ENCODE peak calls at places on chromosomes 7 and 10, in six cellular contexts. Z, E, H, W, T and V are unnamed samples. For H3K4me1, the result is how much of the 10 kb centered on the place peaks cover.

GRCh38 chr7:46440186-46440585 is 519.1 kb upstream of the IGFBP3 start:
- DNase-seq in Z (no peak), E (no peak), H (no peak), W (no peak), T (no peak), V (no peak)

GRCh38 chr7:159160450-159160849 is 15.8 kb upstream of the VIPR2 start:
- DNase-seq in Z (no peak), E (no peak), H (no peak), W (no peak), T (no peak), V (no peak)

GRCh38 chr10:91410638-91411367 is 659 bp downstream of the HECTD2 start:
- DNase-seq in Z (peak), E (no peak), H (no peak), W (no peak), T (no peak), V (peak)

GRCh38 chr10:17430647-17431355 is 23.6 kb downstream of the ST8SIA6 start:
- DNase-seq in Z (peak), E (peak), H (peak), W (no peak), T (peak), V (peak)

GRCh38 chr10:103855424-103855823 is at the start of gene SH3PXD2A:
- DNase-seq in Z (no peak), E (peak), H (peak), W (no peak), T (peak), V (peak)

GRCh38 chr10:88990528-88991160 is at the start of gene FAS:
- DNase-seq in Z (peak), E (peak), H (peak), W (no peak), T (peak), V (peak)

GRCh38 chr7:29958667-29959358 is 30.8 kb downstream of the SCRN1 start:
- DNase-seq in Z (no peak), E (no peak), H (no peak), W (no peak), T (no peak), V (no peak)

GRCh38 chr7:124440081-124440480 is 325.5 kb downstream of the GPR37 start:
- DNase-seq in Z (peak), E (no peak), H (no peak), W (no peak), T (no peak), V (no peak)

GRCh38 chr10:24935504-24936292 is 16.7 kb downstream of the PRTFDC1 start:
- DNase-seq in Z (no peak), E (no peak), H (no peak), W (no peak), T (no peak), V (no peak)

GRCh38 chr7:153370092-153370491 is 610.5 kb downstream of the ACTR3B start:
- DNase-seq in Z (no peak), E (peak), H (no peak), W (peak), T (no peak), V (no peak)

GRCh38 chr7:74586258-74587200 is 71.0 kb upstream of the GTF2I start:
- DNase-seq in Z (no peak), E (no peak), H (no peak), W (no peak), T (no peak), V (peak)

GRCh38 chr10:28679941-28680752 is 2.8 kb downstream of the BAMBI start:
- DNase-seq in Z (no peak), E (no peak), H (no peak), W (no peak), T (peak), V (peak)

GRCh38 chr7:116211913-116212596 is 1.7 kb downstream of the TES start:
- DNase-seq in Z (peak), E (no peak), H (no peak), W (no peak), T (peak), V (peak)

GRCh38 chr10:114000461-114000860 is 43.2 kb upstream of the ADRB1 start:
- DNase-seq in Z (no peak), E (no peak), H (no peak), W (no peak), T (no peak), V (no peak)

GRCh38 chr10:24008164-24009066 is 200.5 kb upstream of the KIAA1217 start:
- DNase-seq in Z (no peak), E (no peak), H (peak), W (no peak), T (no peak), V (no peak)

GRCh38 chr7:17984288-17984687 is 43.4 kb downstream of the PRPS1L1 start:
- DNase-seq in Z (no peak), E (no peak), H (no peak), W (no peak), T (no peak), V (no peak)

GRCh38 chr7:141430426-141431142 is 120.6 kb upstream of the AGK start:
- DNase-seq in Z (no peak), E (peak), H (no peak), W (no peak), T (no peak), V (no peak)

GRCh38 chr10:61869772-61870520 is 31.6 kb upstream of the ARID5B start:
- DNase-seq in Z (peak), E (no peak), H (no peak), W (no peak), T (no peak), V (peak)

GRCh38 chr7:27462575-27463270 is 200.0 kb downstream of the HIBADH start:
- DNase-seq in Z (peak), E (no peak), H (no peak), W (no peak), T (peak), V (peak)

GRCh38 chr10:128528781-128529180 is 402.6 kb upstream of the MKI67 start:
- DNase-seq in Z (no peak), E (no peak), H (no peak), W (no peak), T (no peak), V (no peak)

GRCh38 chr10:30647089-30647488 is 17.5 kb upstream of the LYZL2 start:
- DNase-seq in Z (no peak), E (no peak), H (no peak), W (no peak), T (no peak), V (no peak)

GRCh38 chr7:11570922-11571550 is 261.0 kb downstream of the THSD7A start:
- DNase-seq in Z (no peak), E (no peak), H (no peak), W (no peak), T (no peak), V (no peak)

GRCh38 chr7:38398725-38399321 is 125.4 kb upstream of the TARP start:
- DNase-seq in Z (peak), E (peak), H (peak), W (no peak), T (peak), V (peak)

GRCh38 chr7:16543456-16543855 is 16.8 kb downstream of the LRRC72 start:
- DNase-seq in Z (no peak), E (no peak), H (no peak), W (no peak), T (peak), V (no peak)

GRCh38 chr10:15745748-15746147 is 26.0 kb upstream of the ITGA8 start:
- DNase-seq in Z (peak), E (no peak), H (no peak), W (no peak), T (no peak), V (peak)

GRCh38 chr7:99855236-99855635 is 21.6 kb downstream of the OR2AE1 start:
- DNase-seq in Z (no peak), E (no peak), H (no peak), W (no peak), T (no peak), V (no peak)

GRCh38 chr10:73060738-73061635 is 35.7 kb downstream of the P4HA1 start:
- DNase-seq in Z (peak), E (no peak), H (peak), W (no peak), T (peak), V (peak)

GRCh38 chr10:58781873-58782488 is 269.3 kb downstream of the BICC1 start:
- DNase-seq in Z (peak), E (no peak), H (peak), W (no peak), T (peak), V (peak)

GRCh38 chr7:5586279-5586962 is 162.8 kb upstream of the TNRC18 start:
- DNase-seq in Z (no peak), E (no peak), H (no peak), W (no peak), T (peak), V (no peak)

GRCh38 chr10:112666070-112666469 is 219.1 kb downstream of the VTI1A start:
- DNase-seq in Z (no peak), E (no peak), H (no peak), W (no peak), T (no peak), V (no peak)

GRCh38 chr7:257647-257992 is 32.4 kb upstream of the FOXL3 start:
- DNase-seq in Z (no peak), E (no peak), H (no peak), W (no peak), T (no peak), V (no peak)

GRCh38 chr10:35416628-35417625 is 80.6 kb downstream of the CCNY start:
- DNase-seq in Z (peak), E (no peak), H (no peak), W (no peak), T (no peak), V (no peak)

GRCh38 chr10:47450442-47450841 is 33.5 kb downstream of the ANXA8 start:
- DNase-seq in Z (no peak), E (no peak), H (no peak), W (no peak), T (no peak), V (no peak)

GRCh38 chr10:72638586-72639440 is 12.9 kb upstream of the MICU1 start:
- DNase-seq in Z (no peak), E (no peak), H (no peak), W (no peak), T (no peak), V (no peak)

GRCh38 chr10:63105811-63106755 is 27.0 kb upstream of the NRBF2 start:
- DNase-seq in Z (peak), E (no peak), H (no peak), W (peak), T (no peak), V (peak)

GRCh38 chr10:131961777-131962450 is 19.8 kb downstream of the BNIP3 start:
- DNase-seq in Z (no peak), E (no peak), H (no peak), W (no peak), T (no peak), V (no peak)

GRCh38 chr10:1180071-1180730 is 124.0 kb downstream of the WDR37 start:
- DNase-seq in Z (no peak), E (no peak), H (no peak), W (no peak), T (no peak), V (no peak)
- H3K4me1 ChIP-seq in Z (under half), E (under half), H (under half), W (under half), T (under half), V (under half)

DNA sequence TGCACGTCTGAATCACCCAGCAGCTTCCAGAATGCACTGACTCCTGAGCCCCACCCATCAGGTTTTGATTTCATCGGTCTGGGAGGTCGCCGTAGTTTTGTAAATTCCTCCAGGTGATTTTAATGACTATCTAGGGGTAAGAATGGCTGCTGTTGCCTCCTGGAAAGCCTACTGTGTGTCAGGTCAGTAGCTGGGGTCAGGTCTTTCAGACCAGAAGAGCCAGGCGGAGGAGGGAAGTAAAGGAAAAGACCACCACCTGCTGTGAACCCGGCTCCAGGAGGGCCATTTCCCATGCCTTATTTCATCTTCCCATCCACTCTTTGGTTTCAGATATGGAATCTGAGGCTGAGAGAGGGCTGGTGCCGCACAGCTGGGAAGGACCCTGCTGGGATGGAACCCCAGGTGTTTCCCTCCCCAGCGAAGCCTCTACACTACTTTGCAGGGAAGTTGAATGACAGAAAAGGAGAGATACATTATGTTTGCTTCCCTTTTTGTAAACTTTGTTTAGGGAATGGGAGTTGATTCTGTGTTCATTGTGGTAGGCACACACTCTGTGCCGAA is 19.8 kb downstream of the ADAMTS14 start:
- DNase-seq in Z (no peak), E (no peak), H (no peak), W (no peak), T (no peak), V (no peak)
- H3K14ac ChIP-seq in Z (no peak), E (no peak), H (no peak), W (no peak), T (no peak), V (no peak)

DNA sequence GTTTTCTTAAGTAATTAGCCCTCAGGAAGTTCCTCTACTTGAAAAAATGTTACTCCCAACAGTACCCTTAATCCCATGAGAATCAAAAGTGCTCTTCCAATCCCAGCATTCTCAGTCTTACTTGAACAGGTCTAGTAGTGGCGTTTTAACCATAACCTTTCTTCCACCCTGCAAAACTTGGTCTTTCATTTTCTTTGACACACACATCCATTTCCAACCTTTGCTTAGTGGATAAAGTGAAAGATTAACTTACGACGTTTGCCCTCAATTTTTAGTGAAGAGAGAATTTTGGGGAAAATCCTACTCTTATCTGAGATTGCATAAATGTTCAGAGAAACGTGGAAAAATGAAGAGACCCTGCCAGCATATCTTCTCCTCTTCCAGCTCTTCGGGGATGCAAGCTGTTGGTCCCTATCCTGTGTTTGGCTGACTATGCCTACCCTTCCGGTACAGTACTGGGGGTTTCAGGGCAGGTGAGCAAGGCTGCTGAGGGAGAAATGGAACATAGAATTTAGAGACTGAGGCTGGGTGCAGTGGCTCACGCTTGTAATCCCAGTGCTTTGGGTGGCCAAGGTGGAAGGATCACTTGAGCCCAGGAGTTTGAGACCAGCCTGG is 18.8 kb downstream of the WBP1L start:
- DNase-seq in Z (no peak), E (no peak), H (no peak), W (no peak), T (no peak), V (no peak)
- H3K4me1 ChIP-seq in Z (under half), E (under half), H (under half), W (under half), T (under half), V (under half)

DNA sequence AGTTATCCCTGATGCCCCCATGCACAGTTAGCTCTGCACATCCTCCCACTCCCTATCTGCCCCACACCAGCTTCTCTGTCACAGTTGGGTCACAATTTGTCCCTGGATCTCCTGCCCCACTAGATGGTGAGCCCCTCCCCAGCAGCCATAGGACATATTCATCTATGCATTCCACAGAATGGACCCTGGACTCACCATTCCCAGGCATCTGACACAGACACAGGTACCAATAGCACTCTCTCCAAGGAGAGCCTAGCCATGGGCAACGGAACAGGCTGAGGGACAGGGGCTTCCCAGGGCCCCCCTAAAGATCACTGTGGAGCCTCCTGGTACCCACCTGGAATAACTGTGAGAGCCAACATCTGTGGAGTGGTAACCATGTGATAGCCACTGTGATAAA is 34.7 kb upstream of the EEPD1 start:
- DNase-seq in Z (no peak), E (no peak), H (no peak), W (no peak), T (no peak), V (no peak)
- H3K14ac ChIP-seq in Z (peak), E (no peak), H (no peak), W (no peak), T (no peak), V (no peak)

GRCh38 chr7:137421389-137421788 is 77.9 kb upstream of the PTN start:
- DNase-seq in Z (peak), E (no peak), H (no peak), W (no peak), T (no peak), V (peak)

GRCh38 chr7:137418841-137419240 is 75.3 kb upstream of the PTN start:
- DNase-seq in Z (no peak), E (no peak), H (no peak), W (no peak), T (no peak), V (no peak)

GRCh38 chr7:137423321-137423720 is 79.8 kb upstream of the PTN start:
- DNase-seq in Z (peak), E (no peak), H (no peak), W (no peak), T (no peak), V (peak)

DNA sequence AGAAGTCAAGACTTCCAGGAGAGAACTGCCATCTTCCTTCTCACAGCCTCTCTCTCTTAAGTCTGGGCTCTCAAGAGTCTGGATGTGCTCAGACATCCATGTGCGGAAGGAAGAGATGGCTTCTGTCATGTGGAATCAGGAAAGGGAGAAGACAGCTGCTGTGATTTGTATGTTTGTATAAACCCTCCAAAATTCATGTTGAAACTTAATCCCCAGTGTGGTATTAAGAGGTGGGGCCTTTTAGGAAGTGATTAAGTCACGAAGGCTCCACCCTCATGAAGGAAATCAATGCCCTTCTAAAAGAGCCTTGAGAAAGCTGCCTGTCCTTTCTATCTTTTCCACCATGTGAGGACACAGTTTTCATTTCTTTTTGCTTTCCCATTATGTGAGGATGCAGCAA is 73.9 kb upstream of the PTN start:
- DNase-seq in Z (no peak), E (no peak), H (no peak), W (no peak), T (no peak), V (no peak)
- H3K4me1 ChIP-seq in Z (under half), E (under half), H (under half), W (under half), T (under half), V (under half)

GRCh38 chr7:139526578-139527544 is 3.4 kb downstream of the CLEC2L start:
- DNase-seq in Z (peak), E (no peak), H (no peak), W (no peak), T (no peak), V (peak)
- H3K14ac ChIP-seq in Z (no peak), E (no peak), H (no peak), W (no peak), T (no peak), V (no peak)

DNA sequence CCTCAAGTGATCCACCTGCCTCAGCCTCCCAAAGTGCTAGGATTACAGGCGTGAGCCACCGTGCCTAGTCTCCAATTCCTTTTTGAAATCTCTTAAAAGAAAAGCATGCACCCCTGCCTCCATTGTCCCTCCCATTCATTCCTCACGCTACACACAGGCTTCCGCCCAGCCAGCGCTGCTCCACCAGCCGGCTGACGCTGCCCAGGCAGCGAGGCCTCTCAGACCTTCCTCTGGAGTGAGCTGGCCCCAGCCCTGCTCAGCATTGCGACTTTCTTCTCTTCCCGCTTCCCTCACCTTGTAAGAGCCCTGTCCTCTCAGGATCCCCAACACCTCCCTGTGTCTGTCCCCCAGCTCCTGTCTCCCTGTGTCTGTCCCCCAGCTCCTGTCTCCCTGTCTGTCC is 23.6 kb downstream of the RGS10 start:
- DNase-seq in Z (no peak), E (no peak), H (no peak), W (no peak), T (peak), V (peak)
- H3K4me1 ChIP-seq in Z (under half), E (under half), H (under half), W (under half), T (under half), V (under half)

DNA sequence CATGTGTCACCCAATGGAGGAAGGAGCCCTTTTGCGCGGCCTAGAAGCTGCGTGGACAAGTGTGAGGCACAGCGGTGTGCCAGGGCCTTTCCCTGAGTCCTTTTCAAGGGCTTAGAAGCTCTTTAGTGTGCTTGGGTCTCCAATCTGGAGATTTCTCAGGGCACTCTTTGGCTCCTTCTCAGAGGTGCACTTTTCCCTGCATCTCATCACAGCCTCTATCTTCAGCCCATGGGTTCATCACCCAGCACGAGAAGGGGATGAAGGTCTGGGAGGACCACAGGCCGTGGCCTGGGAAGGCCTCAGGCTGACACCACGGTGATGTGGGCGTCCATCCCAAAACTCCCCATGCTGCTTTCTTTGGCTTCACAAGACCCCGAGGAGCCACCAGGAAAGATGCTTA is 233.4 kb downstream of the TEX36 start:
- DNase-seq in Z (no peak), E (no peak), H (no peak), W (no peak), T (no peak), V (no peak)
- H3K14ac ChIP-seq in Z (no peak), E (no peak), H (peak), W (no peak), T (no peak), V (no peak)

DNA sequence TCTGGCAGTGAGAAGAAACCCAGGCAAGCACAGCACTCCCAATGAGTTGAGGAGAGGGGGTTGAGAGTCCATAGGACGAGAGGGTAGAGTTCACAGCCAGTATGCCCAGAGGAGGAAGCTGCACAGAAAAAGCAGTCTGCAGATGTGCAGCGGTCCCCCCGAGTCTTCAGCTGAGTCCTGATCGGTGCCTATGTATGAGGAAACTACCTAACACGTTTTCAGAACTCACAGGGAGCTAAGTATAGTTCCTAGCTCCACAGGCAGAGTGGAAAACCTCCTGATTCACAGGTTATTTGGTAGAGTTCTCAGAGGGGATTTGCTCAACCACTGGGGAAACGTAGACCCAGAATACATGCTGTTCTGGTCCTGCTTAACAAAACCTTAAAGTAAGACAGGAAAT is 271.3 kb upstream of the CNTNAP2 start:
- DNase-seq in Z (no peak), E (no peak), H (no peak), W (no peak), T (no peak), V (no peak)
- H3K4me1 ChIP-seq in Z (under half), E (under half), H (under half), W (under half), T (under half), V (under half)